ENCODE peak calls at places on chromosomes 16 and 17, in six cellular contexts. P is pons; L is HT1080; N is A172; Z is stimulated activated CD8-positive, alpha-beta memory T cell treated with anti-CD3 and anti-CD28 coated beads, Interleukin-4, amount 100 ng/mL, for 1 hour; H is HCEC 1CT. I is an unnamed sample.

GRCh38 chr17:16935786-16936185 is 36.1 kb downstream of the TNFRSF13B start:
- DNase-seq in P (no peak), L (no peak), N (no peak), Z (no peak), H (no peak), I (no peak)

GRCh38 chr17:47615766-47616424 is 33.8 kb upstream of the KPNB1 start:
- DNase-seq in P (peak; percentile 59), L (peak; percentile 36), N (peak; percentile 46), Z (no peak), H (peak; percentile 42), I (peak; percentile 47)

GRCh38 chr16:75305364-75306101 is 54.1 kb upstream of the BCAR1 start:
- DNase-seq in P (peak; percentile 52), L (peak; percentile 100), N (peak; percentile 100), Z (no peak), H (peak; percentile 100), I (no peak)

GRCh38 chr16:84299734-84300440 is 5.2 kb downstream of the WFDC1 start:
- DNase-seq in P (no peak), L (no peak), N (no peak), Z (no peak), H (no peak), I (no peak)

GRCh38 chr17:12078791-12079190 is 58.1 kb downstream of the MAP2K4 start:
- DNase-seq in P (no peak), L (peak; percentile 53), N (peak; percentile 66), Z (no peak), H (peak; percentile 61), I (no peak)

GRCh38 chr16:969508-970378 is 1.0 kb downstream of the LMF1 start:
- DNase-seq in P (no peak), L (no peak), N (no peak), Z (no peak), H (no peak), I (no peak)

GRCh38 chr16:70438983-70439862 is at the start of gene ST3GAL2:
- DNase-seq in P (peak; percentile 96), L (peak; percentile 87), N (peak; percentile 87), Z (peak; percentile 79), H (peak; percentile 90), I (peak; percentile 97)

GRCh38 chr17:39622380-39623006 is 4.3 kb upstream of the PPP1R1B start:
- DNase-seq in P (no peak), L (peak; percentile 87), N (no peak), Z (no peak), H (no peak), I (no peak)

GRCh38 chr16:76535-77272 is 1.3 kb upstream of the MPG start:
- DNase-seq in P (no peak), L (peak; percentile 93), N (peak; percentile 95), Z (no peak), H (peak; percentile 92), I (no peak)

GRCh38 chr17:72605543-72605942 is 484.7 kb downstream of the SOX9 start:
- DNase-seq in P (no peak), L (no peak), N (no peak), Z (no peak), H (no peak), I (no peak)

GRCh38 chr17:15954222-15954621 is 9.3 kb downstream of the ADORA2B start:
- DNase-seq in P (no peak), L (peak; percentile 98), N (peak; percentile 99), Z (no peak), H (peak; percentile 98), I (no peak)

GRCh38 chr16:86073763-86074493 is 175.0 kb downstream of the IRF8 start:
- DNase-seq in P (no peak), L (no peak), N (no peak), Z (no peak), H (no peak), I (no peak)

GRCh38 chr16:53511403-53512280 is 8.6 kb upstream of the AKTIP start:
- DNase-seq in P (no peak), L (no peak), N (no peak), Z (no peak), H (no peak), I (no peak)

I was measured in midbrain.